ENCODE peak calls at places on chromosomes 2 and 18, in seven cellular contexts. O is Caki2, W is tibial nerve, R is HFFc6, L is left ventricle myocardium inferior, C is adrenal gland, A is endothelial cell of umbilical vein. J is an unnamed sample.
A peak's percentile ranks its signal among the peaks of the same experiment; 100 is the strongest.

GRCh38 chr2:216354236-216354788 is 18.0 kb downstream of the MARCHF4 start:
- DNase-seq in O (no peak), W (no peak), R (no peak), L (no peak), C (no peak), A (no peak), J (no peak)

GRCh38 chr2:156672569-156673270 is 236.5 kb downstream of the GPD2 start:
- DNase-seq in O (no peak), W (no peak), R (no peak), L (no peak), C (no peak), A (no peak), J (no peak)

GRCh38 chr2:172085460-172086159 is at the start of gene DLX1:
- DNase-seq in O (no peak), W (no peak), R (no peak), L (no peak), C (no peak), A (no peak), J (no peak)

GRCh38 chr2:48965204-48965603 is 189.1 kb downstream of the FSHR start:
- DNase-seq in O (peak; percentile 21), W (no peak), R (no peak), L (no peak), C (no peak), A (no peak), J (no peak)

GRCh38 chr18:13235326-13235937 is 16.9 kb downstream of the LDLRAD4 start:
- DNase-seq in O (no peak), W (no peak), R (no peak), L (no peak), C (no peak), A (peak; percentile 30), J (no peak)

GRCh38 chr2:221571108-221571390 is 1.1 kb downstream of the EPHA4 start:
- DNase-seq in O (no peak), W (no peak), R (no peak), L (no peak), C (no peak), A (peak; percentile 27), J (no peak)

GRCh38 chr2:241617431-241618154 is 19.4 kb downstream of the THAP4 start:
- DNase-seq in O (no peak), W (no peak), R (no peak), L (peak; percentile 71), C (no peak), A (peak; percentile 41), J (no peak)

GRCh38 chr2:132374961-132375360 is 41.6 kb upstream of the GPR39 start:
- DNase-seq in O (no peak), W (no peak), R (no peak), L (no peak), C (no peak), A (no peak), J (no peak)

GRCh38 chr2:45651415-45652089 is at the start of gene PRKCE:
- DNase-seq in O (peak; percentile 25), W (peak; percentile 53), R (no peak), L (peak; percentile 72), C (peak; percentile 78), A (peak; percentile 50), J (no peak)

GRCh38 chr2:43043471-43043870 is 182.9 kb downstream of the ZFP36L2 start:
- DNase-seq in O (no peak), W (no peak), R (no peak), L (no peak), C (no peak), A (no peak), J (no peak)

J was measured in pulmonary artery endothelial cell.